ENCODE peak calls at places on chromosomes 7 and 10, in four cellular contexts. One of them, this sample, is unnamed.

GRCh38 chr10:74383617-74384016 is 232.6 kb downstream of the ADK start:
- DNase-seq in activated effector memory CD4-positive, alpha-beta T cell treated with Interleukin-2 at 50 U/mL for 16 hours: no peak
- DNase-seq in Calu3: no peak
- DNase-seq in SIG-M5: no peak
- DNase-seq in this sample: no peak

GRCh38 chr7:28405662-28406061 is 6.7 kb upstream of the CREB5 start:
- DNase-seq in SIG-M5: no peak
- DNase-seq in Calu3: peak; percentile 89
- DNase-seq in activated effector memory CD4-positive, alpha-beta T cell treated with Interleukin-2 at 50 U/mL for 16 hours: no peak
- DNase-seq in this sample: no peak

GRCh38 chr7:158695726-158696452 is 8.7 kb downstream of the NCAPG2 start:
- DNase-seq in SIG-M5: peak; percentile 8
- DNase-seq in activated effector memory CD4-positive, alpha-beta T cell treated with Interleukin-2 at 50 U/mL for 16 hours: peak; percentile 37
- DNase-seq in Calu3: no peak
- DNase-seq in this sample: peak; percentile 34

GRCh38 chr7:77537136-77537594 is at the start of gene PTPN12:
- DNase-seq in Calu3: no peak
- DNase-seq in SIG-M5: peak; percentile 71
- DNase-seq in activated effector memory CD4-positive, alpha-beta T cell treated with Interleukin-2 at 50 U/mL for 16 hours: no peak
- DNase-seq in this sample: no peak

GRCh38 chr10:62037166-62037831 is 135.8 kb downstream of the ARID5B start:
- DNase-seq in SIG-M5: no peak
- DNase-seq in activated effector memory CD4-positive, alpha-beta T cell treated with Interleukin-2 at 50 U/mL for 16 hours: no peak
- DNase-seq in Calu3: peak; percentile 56
- DNase-seq in this sample: no peak

GRCh38 chr7:30938435-30939316 is 25.1 kb upstream of the GHRHR start:
- DNase-seq in Calu3: peak; percentile 99
- DNase-seq in activated effector memory CD4-positive, alpha-beta T cell treated with Interleukin-2 at 50 U/mL for 16 hours: peak; percentile 27
- DNase-seq in SIG-M5: no peak
- DNase-seq in this sample: peak; percentile 82

GRCh38 chr7:67407351-67407750 is 410.7 kb downstream of the TYW1 start:
- DNase-seq in Calu3: no peak
- DNase-seq in activated effector memory CD4-positive, alpha-beta T cell treated with Interleukin-2 at 50 U/mL for 16 hours: no peak
- DNase-seq in SIG-M5: no peak
- DNase-seq in this sample: no peak

GRCh38 chr10:92242380-92242779 is 48.5 kb downstream of the CPEB3 start:
- DNase-seq in SIG-M5: no peak
- DNase-seq in activated effector memory CD4-positive, alpha-beta T cell treated with Interleukin-2 at 50 U/mL for 16 hours: no peak
- DNase-seq in Calu3: no peak
- DNase-seq in this sample: no peak

GRCh38 chr10:96334888-96335526 is 23.8 kb downstream of the OPALIN start:
- DNase-seq in SIG-M5: no peak
- DNase-seq in Calu3: peak; percentile 35
- DNase-seq in activated effector memory CD4-positive, alpha-beta T cell treated with Interleukin-2 at 50 U/mL for 16 hours: no peak
- DNase-seq in this sample: peak; percentile 13

GRCh38 chr7:111018960-111019835 is 71.7 kb upstream of the LRRN3 start:
- DNase-seq in Calu3: no peak
- DNase-seq in SIG-M5: no peak
- DNase-seq in activated effector memory CD4-positive, alpha-beta T cell treated with Interleukin-2 at 50 U/mL for 16 hours: no peak
- DNase-seq in this sample: no peak

GRCh38 chr10:21329995-21330627 is 195.4 kb downstream of the SKIDA1 start:
- DNase-seq in SIG-M5: no peak
- DNase-seq in Calu3: peak; percentile 65
- DNase-seq in activated effector memory CD4-positive, alpha-beta T cell treated with Interleukin-2 at 50 U/mL for 16 hours: no peak
- DNase-seq in this sample: peak; percentile 67

GRCh38 chr7:110852156-110852858 is 238.6 kb upstream of the LRRN3 start:
- DNase-seq in SIG-M5: no peak
- DNase-seq in activated effector memory CD4-positive, alpha-beta T cell treated with Interleukin-2 at 50 U/mL for 16 hours: no peak
- DNase-seq in Calu3: no peak
- DNase-seq in this sample: no peak

GRCh38 chr7:73521636-73522080 is 435 bp downstream of the BAZ1B start:
- DNase-seq in SIG-M5: no peak
- DNase-seq in Calu3: peak; percentile 36
- DNase-seq in activated effector memory CD4-positive, alpha-beta T cell treated with Interleukin-2 at 50 U/mL for 16 hours: no peak
- DNase-seq in this sample: no peak

GRCh38 chr10:103284170-103284569 is 7.2 kb downstream of the INA start:
- DNase-seq in activated effector memory CD4-positive, alpha-beta T cell treated with Interleukin-2 at 50 U/mL for 16 hours: no peak
- DNase-seq in SIG-M5: no peak
- DNase-seq in Calu3: no peak
- DNase-seq in this sample: no peak

GRCh38 chr10:4059471-4060138 is 274.6 kb upstream of the KLF6 start:
- DNase-seq in activated effector memory CD4-positive, alpha-beta T cell treated with Interleukin-2 at 50 U/mL for 16 hours: peak; percentile 42
- DNase-seq in SIG-M5: no peak
- DNase-seq in Calu3: no peak
- DNase-seq in this sample: no peak

GRCh38 chr10:96118604-96119450 is 11.3 kb upstream of the ZNF518A start:
- DNase-seq in activated effector memory CD4-positive, alpha-beta T cell treated with Interleukin-2 at 50 U/mL for 16 hours: no peak
- DNase-seq in SIG-M5: no peak
- DNase-seq in Calu3: peak; percentile 66
- DNase-seq in this sample: peak; percentile 98

GRCh38 chr7:118288098-118288497 is 63.6 kb downstream of the ANKRD7 start:
- DNase-seq in SIG-M5: peak; percentile 21
- DNase-seq in activated effector memory CD4-positive, alpha-beta T cell treated with Interleukin-2 at 50 U/mL for 16 hours: no peak
- DNase-seq in Calu3: no peak
- DNase-seq in this sample: no peak

GRCh38 chr10:45071043-45071813 is 70.5 kb downstream of the ZNF22 start:
- DNase-seq in activated effector memory CD4-positive, alpha-beta T cell treated with Interleukin-2 at 50 U/mL for 16 hours: no peak
- DNase-seq in Calu3: no peak
- DNase-seq in SIG-M5: no peak
- DNase-seq in this sample: no peak

GRCh38 chr7:106282852-106283251 is 1.9 kb downstream of the NAMPT start:
- DNase-seq in Calu3: no peak
- DNase-seq in activated effector memory CD4-positive, alpha-beta T cell treated with Interleukin-2 at 50 U/mL for 16 hours: no peak
- DNase-seq in SIG-M5: no peak
- DNase-seq in this sample: no peak

GRCh38 chr7:113774182-113774807 is 144.5 kb downstream of the PPP1R3A start:
- DNase-seq in SIG-M5: no peak
- DNase-seq in activated effector memory CD4-positive, alpha-beta T cell treated with Interleukin-2 at 50 U/mL for 16 hours: no peak
- DNase-seq in Calu3: peak; percentile 29
- DNase-seq in this sample: peak; percentile 33

GRCh38 chr7:86645676-86646276 is 2.1 kb downstream of the GRM3 start:
- DNase-seq in Calu3: no peak
- DNase-seq in activated effector memory CD4-positive, alpha-beta T cell treated with Interleukin-2 at 50 U/mL for 16 hours: no peak
- DNase-seq in SIG-M5: no peak
- DNase-seq in this sample: no peak

GRCh38 chr7:94348142-94348541 is 46.6 kb upstream of the COL1A2 start:
- DNase-seq in activated effector memory CD4-positive, alpha-beta T cell treated with Interleukin-2 at 50 U/mL for 16 hours: no peak
- DNase-seq in Calu3: no peak
- DNase-seq in SIG-M5: no peak
- DNase-seq in this sample: no peak

GRCh38 chr7:26413007-26413691 is 121.5 kb downstream of the SNX10 start:
- DNase-seq in activated effector memory CD4-positive, alpha-beta T cell treated with Interleukin-2 at 50 U/mL for 16 hours: no peak
- DNase-seq in Calu3: no peak
- DNase-seq in SIG-M5: no peak
- DNase-seq in this sample: no peak

GRCh38 chr7:1298051-1298937 is 65.6 kb downstream of the UNCX start:
- DNase-seq in SIG-M5: no peak
- DNase-seq in activated effector memory CD4-positive, alpha-beta T cell treated with Interleukin-2 at 50 U/mL for 16 hours: no peak
- DNase-seq in Calu3: no peak
- DNase-seq in this sample: no peak

GRCh38 chr10:90587081-90587491 is 270.8 kb downstream of the HTR7 start:
- DNase-seq in Calu3: no peak
- DNase-seq in SIG-M5: no peak
- DNase-seq in activated effector memory CD4-positive, alpha-beta T cell treated with Interleukin-2 at 50 U/mL for 16 hours: no peak
- DNase-seq in this sample: peak; percentile 94

GRCh38 chr10:3911713-3912442 is 126.9 kb upstream of the KLF6 start:
- DNase-seq in SIG-M5: no peak
- DNase-seq in activated effector memory CD4-positive, alpha-beta T cell treated with Interleukin-2 at 50 U/mL for 16 hours: no peak
- DNase-seq in Calu3: no peak
- DNase-seq in this sample: no peak

GRCh38 chr7:77855371-77856083 is 57.0 kb downstream of the PHTF2 start:
- DNase-seq in Calu3: no peak
- DNase-seq in activated effector memory CD4-positive, alpha-beta T cell treated with Interleukin-2 at 50 U/mL for 16 hours: no peak
- DNase-seq in SIG-M5: no peak
- DNase-seq in this sample: no peak

GRCh38 chr10:77290528-77291155 is 347.0 kb downstream of the KCNMA1 start:
- DNase-seq in Calu3: peak; percentile 29
- DNase-seq in SIG-M5: no peak
- DNase-seq in activated effector memory CD4-positive, alpha-beta T cell treated with Interleukin-2 at 50 U/mL for 16 hours: no peak
- DNase-seq in this sample: no peak

GRCh38 chr7:94562525-94562924 is 52.9 kb downstream of the CASD1 start:
- DNase-seq in SIG-M5: no peak
- DNase-seq in Calu3: no peak
- DNase-seq in activated effector memory CD4-positive, alpha-beta T cell treated with Interleukin-2 at 50 U/mL for 16 hours: no peak
- DNase-seq in this sample: no peak

GRCh38 chr10:119341236-119342016 is 134.1 kb downstream of the GRK5 start:
- DNase-seq in activated effector memory CD4-positive, alpha-beta T cell treated with Interleukin-2 at 50 U/mL for 16 hours: peak; percentile 28
- DNase-seq in SIG-M5: no peak
- DNase-seq in Calu3: peak; percentile 18
- DNase-seq in this sample: no peak

GRCh38 chr10:78255796-78256638 is 222.4 kb downstream of the RPS24 start:
- DNase-seq in Calu3: peak; percentile 60
- DNase-seq in SIG-M5: no peak
- DNase-seq in activated effector memory CD4-positive, alpha-beta T cell treated with Interleukin-2 at 50 U/mL for 16 hours: no peak
- DNase-seq in this sample: peak; percentile 82

GRCh38 chr7:136869991-136870798 is 1.7 kb downstream of the CHRM2 start:
- DNase-seq in SIG-M5: no peak
- DNase-seq in Calu3: no peak
- DNase-seq in activated effector memory CD4-positive, alpha-beta T cell treated with Interleukin-2 at 50 U/mL for 16 hours: no peak
- DNase-seq in this sample: no peak

GRCh38 chr10:28370107-28370835 is 67.4 kb upstream of the MPP7 start:
- DNase-seq in activated effector memory CD4-positive, alpha-beta T cell treated with Interleukin-2 at 50 U/mL for 16 hours: no peak
- DNase-seq in SIG-M5: no peak
- DNase-seq in Calu3: no peak
- DNase-seq in this sample: no peak

This sample was measured in HCT116.